ENCODE peak calls at places on chromosome 13, in six cellular contexts. One of them, this sample, is unnamed.
A peak's percentile ranks its signal among the peaks of the same experiment; 100 is the strongest.

GRCh38 chr13:40096357-40096911 is 441.0 kb downstream of the COG6 start:
- DNase-seq in NCI-H187: no peak
- DNase-seq in tibial nerve: no peak
- DNase-seq in Kasumi-1: no peak
- DNase-seq in adipocyte: no peak
- DNase-seq in fibroblast of gingiva: no peak
- DNase-seq in this sample: no peak

GRCh38 chr13:112441779-112442310 is 65.7 kb downstream of the SPACA7 start:
- DNase-seq in NCI-H187: no peak
- DNase-seq in tibial nerve: no peak
- DNase-seq in Kasumi-1: no peak
- DNase-seq in adipocyte: no peak
- DNase-seq in fibroblast of gingiva: no peak
- DNase-seq in this sample: peak; percentile 70

GRCh38 chr13:33285420-33286124 is at the start of gene STARD13:
- DNase-seq in NCI-H187: no peak
- DNase-seq in tibial nerve: peak; percentile 98
- DNase-seq in Kasumi-1: peak; percentile 36
- DNase-seq in adipocyte: peak; percentile 99
- DNase-seq in fibroblast of gingiva: peak; percentile 98
- DNase-seq in this sample: peak; percentile 97

GRCh38 chr13:59538512-59538911 is 625.2 kb downstream of the DIAPH3 start:
- DNase-seq in NCI-H187: no peak
- DNase-seq in tibial nerve: no peak
- DNase-seq in Kasumi-1: no peak
- DNase-seq in adipocyte: no peak
- DNase-seq in fibroblast of gingiva: no peak
- DNase-seq in this sample: no peak

GRCh38 chr13:23570931-23571330 is 719 bp downstream of the TNFRSF19 start:
- DNase-seq in NCI-H187: no peak
- DNase-seq in tibial nerve: no peak
- DNase-seq in Kasumi-1: no peak
- DNase-seq in adipocyte: peak; percentile 9
- DNase-seq in fibroblast of gingiva: no peak
- DNase-seq in this sample: no peak

GRCh38 chr13:33776510-33776909 is 41.4 kb upstream of the RFC3 start:
- DNase-seq in NCI-H187: no peak
- DNase-seq in tibial nerve: no peak
- DNase-seq in Kasumi-1: no peak
- DNase-seq in adipocyte: no peak
- DNase-seq in fibroblast of gingiva: no peak
- DNase-seq in this sample: no peak

GRCh38 chr13:26965976-26966375 is 205.4 kb upstream of the GPR12 start:
- DNase-seq in NCI-H187: no peak
- DNase-seq in tibial nerve: no peak
- DNase-seq in Kasumi-1: no peak
- DNase-seq in adipocyte: peak; percentile 20
- DNase-seq in fibroblast of gingiva: no peak
- DNase-seq in this sample: no peak

GRCh38 chr13:46507978-46508377 is 45.0 kb upstream of the LRCH1 start:
- DNase-seq in NCI-H187: no peak
- DNase-seq in tibial nerve: no peak
- DNase-seq in Kasumi-1: peak; percentile 13
- DNase-seq in adipocyte: peak; percentile 13
- DNase-seq in fibroblast of gingiva: no peak
- DNase-seq in this sample: no peak

GRCh38 chr13:107462501-107462900 is 752.8 kb downstream of the LIG4 start:
- DNase-seq in NCI-H187: no peak
- DNase-seq in tibial nerve: no peak
- DNase-seq in Kasumi-1: no peak
- DNase-seq in adipocyte: peak; percentile 22
- DNase-seq in fibroblast of gingiva: no peak
- DNase-seq in this sample: no peak

This sample was measured in suprapubic skin.